ENCODE peak calls at places on chromosomes 11 and 22, in six cellular contexts. W is MM.1S; P is T-helper 2 cell; B is amniotic stem cell; K is activated CD4-positive, alpha-beta T cell treated with anti-CD3 and anti-CD28 coated beads for 24 hours; R is GM23248. C is an unnamed sample.

GRCh38 chr11:27406498-27407354 is 43.7 kb upstream of the CCDC34 start:
- DNase-seq in W (no peak), P (no peak), B (no peak), K (no peak), R (no peak), C (no peak)

GRCh38 chr22:39519681-39520053 is 695 bp upstream of the ATF4 start:
- DNase-seq in W (peak), P (no peak), B (no peak), K (no peak), R (peak), C (no peak)

GRCh38 chr11:64599698-64600211 is 8.7 kb downstream of the SLC22A12 start:
- DNase-seq in W (no peak), P (no peak), B (no peak), K (no peak), R (no peak), C (no peak)

GRCh38 chr11:67464411-67465189 is 4.5 kb downstream of the TMEM134 start:
- DNase-seq in W (peak), P (peak), B (no peak), K (peak), R (peak), C (peak)

GRCh38 chr11:45859661-45860140 is 12.4 kb downstream of the CRY2 start:
- DNase-seq in W (no peak), P (no peak), B (peak), K (no peak), R (peak), C (peak)

GRCh38 chr11:63635762-63636465 is 21.7 kb upstream of the PLAAT3 start:
- DNase-seq in W (peak), P (peak), B (peak), K (peak), R (peak), C (peak)

GRCh38 chr11:33801821-33802413 is 27.6 kb upstream of the FBXO3 start:
- DNase-seq in W (no peak), P (no peak), B (no peak), K (no peak), R (peak), C (no peak)

GRCh38 chr11:101477926-101478325 is 105.9 kb downstream of the TRPC6 start:
- DNase-seq in W (no peak), P (no peak), B (no peak), K (no peak), R (no peak), C (no peak)

GRCh38 chr22:29145321-29146072 is 60.2 kb upstream of the EMID1 start:
- DNase-seq in W (no peak), P (no peak), B (no peak), K (no peak), R (no peak), C (no peak)

GRCh38 chr11:112150517-112150916 is 13.4 kb downstream of the IL18 start:
- DNase-seq in W (no peak), P (no peak), B (no peak), K (no peak), R (no peak), C (peak)

GRCh38 chr11:35539781-35540281 is 14.4 kb upstream of the PAMR1 start:
- DNase-seq in W (no peak), P (no peak), B (no peak), K (no peak), R (peak), C (no peak)

GRCh38 chr22:35684270-35684700 is 33.4 kb upstream of the APOL5 start:
- DNase-seq in W (no peak), P (no peak), B (no peak), K (no peak), R (peak), C (peak)

GRCh38 chr11:40722179-40722795 is 737.2 kb downstream of the LRRC4C start:
- DNase-seq in W (peak), P (no peak), B (no peak), K (no peak), R (no peak), C (no peak)

GRCh38 chr22:26471522-26471921 is 12.1 kb downstream of the HPS4 start:
- DNase-seq in W (no peak), P (no peak), B (no peak), K (no peak), R (peak), C (no peak)

GRCh38 chr11:17972987-17973386 is 39.9 kb downstream of the SERGEF start:
- DNase-seq in W (no peak), P (no peak), B (peak), K (no peak), R (peak), C (peak)

C was measured in putamen.